ENCODE peak calls at places on chromosome 7, in seven cellular contexts. F is mesendoderm, G is AG09309, D is astrocyte of the cerebellum, U is MM.1S, Q is sigmoid colon, L is endodermal cell. J is an unnamed sample.

GRCh38 chr7:151247016-151247580 is 1.4 kb downstream of the SMARCD3 start:
- DNase-seq in G (no peak), U (no peak), F (no peak), Q (no peak), D (no peak), L (peak), J (no peak)

GRCh38 chr7:143979359-143979758 is 20.8 kb upstream of the OR6B1 start:
- DNase-seq in U (no peak), L (no peak), D (peak), Q (no peak), F (peak), G (peak), J (peak)

GRCh38 chr7:111591-111990 is 80.8 kb upstream of the FAM20C start:
- DNase-seq in D (no peak), F (no peak), G (no peak), Q (no peak), L (no peak), U (no peak), J (no peak)

GRCh38 chr7:33459340-33459751 is 330.0 kb downstream of the BBS9 start:
- DNase-seq in Q (no peak), L (peak), G (peak), U (peak), F (peak), D (peak), J (peak)

GRCh38 chr7:28297821-28298439 is 114.4 kb upstream of the CREB5 start:
- DNase-seq in Q (no peak), D (no peak), G (no peak), F (no peak), U (no peak), L (no peak), J (no peak)

GRCh38 chr7:129952653-129953560 is at the start of gene UBE2H:
- DNase-seq in F (peak), D (peak), Q (peak), G (no peak), L (peak), U (peak), J (peak)

GRCh38 chr7:39624202-39624807 is 933 bp downstream of the RALA start:
- DNase-seq in Q (no peak), L (no peak), G (no peak), F (peak), D (no peak), U (peak), J (peak)

GRCh38 chr7:133434246-133434865 is 181.5 kb downstream of the EXOC4 start:
- DNase-seq in Q (no peak), G (no peak), D (peak), L (no peak), F (peak), U (peak), J (peak)

GRCh38 chr7:87113077-87113476 is 39.2 kb upstream of the DMTF1 start:
- DNase-seq in Q (no peak), L (no peak), D (peak), U (no peak), G (no peak), F (no peak), J (peak)

GRCh38 chr7:5348134-5349004 is 65.6 kb downstream of the SLC29A4 start:
- DNase-seq in F (no peak), L (peak), D (no peak), G (no peak), U (no peak), Q (no peak), J (no peak)

GRCh38 chr7:6164491-6164890 is 107.9 kb downstream of the CYTH3 start:
- DNase-seq in Q (peak), D (no peak), G (no peak), U (no peak), L (peak), F (peak), J (no peak)

GRCh38 chr7:112212516-112213036 is 6.1 kb downstream of the ZNF277 start:
- DNase-seq in U (no peak), D (no peak), L (no peak), Q (no peak), F (peak), G (no peak), J (peak)

GRCh38 chr7:44281811-44282600 is 43.4 kb downstream of the CAMK2B start:
- DNase-seq in L (peak), D (no peak), Q (peak), F (no peak), G (no peak), U (no peak), J (no peak)

GRCh38 chr7:70797109-70797514 is 334.8 kb upstream of the GALNT17 start:
- DNase-seq in Q (no peak), F (peak), D (no peak), L (no peak), U (no peak), G (no peak), J (no peak)

GRCh38 chr7:131194070-131194865 is 133.4 kb upstream of the MKLN1 start:
- DNase-seq in G (no peak), F (no peak), U (no peak), L (no peak), Q (no peak), D (no peak), J (peak)

GRCh38 chr7:5594616-5595544 is 171.2 kb upstream of the TNRC18 start:
- DNase-seq in Q (no peak), F (peak), U (no peak), D (no peak), L (peak), G (no peak), J (no peak)

GRCh38 chr7:32117837-32118236 is 47.6 kb upstream of the PDE1C start:
- DNase-seq in G (no peak), L (no peak), U (no peak), F (no peak), Q (no peak), D (no peak), J (no peak)

GRCh38 chr7:118328505-118329211 is 104.2 kb downstream of the ANKRD7 start:
- DNase-seq in F (no peak), G (no peak), D (no peak), L (no peak), Q (no peak), U (no peak), J (no peak)

GRCh38 chr7:118573065-118573464 is 348.6 kb downstream of the ANKRD7 start:
- DNase-seq in L (no peak), D (no peak), G (no peak), F (no peak), U (no peak), Q (no peak), J (no peak)

GRCh38 chr7:87082675-87083074 is 23.2 kb upstream of the ELAPOR2 start:
- DNase-seq in F (no peak), L (no peak), U (no peak), Q (no peak), G (no peak), D (no peak), J (no peak)

GRCh38 chr7:80089341-80089740 is 45.3 kb upstream of the GNAI1 start:
- DNase-seq in G (no peak), U (no peak), Q (no peak), L (no peak), F (no peak), D (no peak), J (peak)

GRCh38 chr7:39465055-39465929 is 100.9 kb upstream of the YAE1 start:
- DNase-seq in F (peak), D (peak), G (peak), Q (no peak), L (peak), U (peak), J (peak)

GRCh38 chr7:36583318-36583717 is 141.0 kb downstream of the AOAH start:
- DNase-seq in G (no peak), U (no peak), L (no peak), Q (no peak), F (no peak), D (no peak), J (no peak)

GRCh38 chr7:150971242-150972048 is 6.7 kb downstream of the KCNH2 start:
- DNase-seq in F (no peak), G (no peak), L (no peak), U (no peak), Q (no peak), D (no peak), J (no peak)

GRCh38 chr7:47638679-47639306 is 56.9 kb upstream of the TNS3 start:
- DNase-seq in F (no peak), D (peak), U (no peak), L (no peak), Q (peak), G (no peak), J (peak)

GRCh38 chr7:157519246-157519645 is 182.4 kb downstream of the DNAJB6 start:
- DNase-seq in Q (peak), U (no peak), L (peak), F (no peak), G (no peak), D (no peak), J (no peak)

GRCh38 chr7:87152897-87153641 is 816 bp downstream of the DMTF1 start:
- DNase-seq in U (peak), G (no peak), D (no peak), Q (peak), F (peak), L (peak), J (peak)

GRCh38 chr7:87797798-87798403 is 78.3 kb downstream of the SLC25A40 start:
- DNase-seq in G (peak), U (peak), F (peak), D (peak), L (no peak), Q (no peak), J (peak)

GRCh38 chr7:25391295-25391861 is 163.1 kb upstream of the NPVF start:
- DNase-seq in L (no peak), D (peak), F (peak), U (peak), Q (no peak), G (no peak), J (peak)

GRCh38 chr7:17446340-17446739 is 147.9 kb downstream of the AHR start:
- DNase-seq in G (no peak), L (no peak), D (no peak), F (no peak), U (no peak), Q (no peak), J (no peak)

GRCh38 chr7:92815412-92815811 is 21.0 kb downstream of the CDK6 start:
- DNase-seq in G (no peak), F (no peak), L (no peak), Q (no peak), D (no peak), U (peak), J (no peak)

GRCh38 chr7:92811158-92811557 is 25.2 kb downstream of the CDK6 start:
- DNase-seq in U (no peak), Q (no peak), D (no peak), G (no peak), F (no peak), L (no peak), J (no peak)

GRCh38 chr7:92809397-92810241 is 26.8 kb downstream of the CDK6 start:
- DNase-seq in F (peak), D (peak), Q (peak), U (peak), G (peak), L (peak), J (peak)

GRCh38 chr7:92810242-92810611 is 26.1 kb downstream of the CDK6 start:
- DNase-seq in D (no peak), U (peak), Q (no peak), G (no peak), F (peak), L (no peak), J (peak)

DNA sequence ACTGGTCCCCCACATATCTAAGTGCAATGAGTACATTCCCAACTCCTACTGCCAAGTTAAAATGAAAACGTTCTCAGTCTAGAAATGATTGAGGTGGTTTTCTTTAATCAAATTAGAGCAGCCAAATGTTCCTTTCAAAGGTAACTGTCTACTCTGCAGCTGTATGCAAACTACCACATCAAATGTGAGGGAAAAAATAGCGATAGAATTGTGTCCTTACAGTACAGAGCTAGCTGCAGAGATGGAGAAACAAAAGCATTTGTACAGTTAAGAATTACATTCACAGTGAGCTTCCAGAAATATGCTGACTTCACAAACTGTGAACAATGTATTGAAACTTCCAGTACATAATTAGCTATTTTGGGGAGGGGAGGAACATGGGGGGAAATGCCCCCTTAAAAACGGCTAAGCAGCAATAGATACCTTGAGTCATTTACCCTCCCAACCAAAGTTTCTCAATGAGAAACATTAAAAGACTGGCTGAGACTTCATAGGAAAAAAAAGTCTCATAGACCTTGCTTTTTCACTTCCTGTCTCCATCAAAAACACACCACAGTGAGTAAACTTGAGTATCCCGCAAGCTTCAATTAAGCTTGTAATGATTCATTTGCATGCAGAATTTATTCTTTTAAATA is 22.9 kb downstream of the CDK6 start:
- DNase-seq in L (no peak), G (no peak), D (no peak), U (peak), F (no peak), Q (no peak), J (peak)
- H3K4me3 ChIP-seq in L (no peak), G (no peak), D (no peak), U (peak), F (no peak), Q (no peak), J (peak)

GRCh38 chr7:74029094-74029785 is 1.3 kb downstream of the ELN start:
- DNase-seq in Q (no peak), G (no peak), L (no peak), U (no peak), D (no peak), F (no peak), J (no peak)
- H3K4me3 ChIP-seq in Q (peak), G (peak), L (no peak), U (no peak), D (peak), F (no peak), J (no peak)

GRCh38 chr7:83469076-83469475 is 179.9 kb downstream of the SEMA3E start:
- DNase-seq in D (peak), Q (no peak), L (no peak), U (no peak), G (peak), F (no peak), J (peak)
- H3K4me3 ChIP-seq in D (no peak), Q (no peak), L (no peak), U (no peak), G (no peak), F (no peak), J (no peak)

GRCh38 chr7:123656544-123657303 is 1.1 kb downstream of the LMOD2 start:
- DNase-seq in D (no peak), G (no peak), L (no peak), U (no peak), F (no peak), Q (no peak), J (no peak)
- H3K4me3 ChIP-seq in D (no peak), G (no peak), L (no peak), U (no peak), F (no peak), Q (no peak), J (no peak)